ENCODE peak calls at places on chromosomes 12 and 14, in eight cellular contexts. F, Q, N, G, J, S, P and H are unnamed samples.

GRCh38 chr12:55965941-55966407 is at the start of gene PMEL:
- DNase-seq in F (no peak), Q (no peak), N (peak; percentile 36), G (no peak), J (no peak), S (no peak), P (no peak), H (no peak)

GRCh38 chr14:102590667-102591099 is 1.8 kb upstream of the RCOR1 start:
- DNase-seq in F (peak; percentile 52), Q (no peak), N (peak; percentile 36), G (peak; percentile 70), J (peak; percentile 29), S (peak; percentile 14), P (peak; percentile 86), H (peak; percentile 52)

GRCh38 chr12:98803468-98804209 is 158.5 kb downstream of the APAF1 start:
- DNase-seq in F (no peak), Q (no peak), N (no peak), G (no peak), J (no peak), S (no peak), P (no peak), H (no peak)

GRCh38 chr12:46553266-46553665 is 180.7 kb upstream of the SLC38A2 start:
- DNase-seq in F (no peak), Q (no peak), N (no peak), G (peak; percentile 50), J (no peak), S (no peak), P (no peak), H (no peak)

GRCh38 chr14:36513012-36513420 is 7.0 kb downstream of the NKX2-1 start:
- DNase-seq in F (no peak), Q (no peak), N (no peak), G (no peak), J (no peak), S (no peak), P (no peak), H (no peak)

GRCh38 chr12:111074559-111074958 is 154.2 kb upstream of the MYL2 start:
- DNase-seq in F (no peak), Q (no peak), N (no peak), G (no peak), J (no peak), S (no peak), P (peak; percentile 59), H (peak; percentile 69)

GRCh38 chr12:52223411-52224039 is 9.5 kb upstream of the KRT7 start:
- DNase-seq in F (no peak), Q (no peak), N (no peak), G (no peak), J (no peak), S (no peak), P (peak; percentile 4), H (no peak)

GRCh38 chr14:68879321-68879781 is 86.5 kb upstream of the ZFP36L1 start:
- DNase-seq in F (no peak), Q (no peak), N (no peak), G (no peak), J (no peak), S (no peak), P (no peak), H (no peak)

GRCh38 chr14:22276913-22277816 is 311.9 kb downstream of the DAD1 start:
- DNase-seq in F (no peak), Q (peak; percentile 10), N (no peak), G (peak; percentile 26), J (peak; percentile 17), S (no peak), P (no peak), H (no peak)

GRCh38 chr12:127389923-127390322 is 877.0 kb upstream of the TMEM132C start:
- DNase-seq in F (no peak), Q (no peak), N (no peak), G (peak; percentile 31), J (no peak), S (no peak), P (no peak), H (no peak)
- TF ChIP-seq CTCF in F (no peak), Q (no peak), N (no peak), G (no peak), J (no peak), S (no peak), P (no peak), H (no peak)

GRCh38 chr12:6235499-6235898 is 35.3 kb downstream of the CD9 start:
- DNase-seq in F (no peak), Q (no peak), N (peak; percentile 89), G (no peak), J (no peak), S (no peak), P (peak; percentile 79), H (peak; percentile 53)

GRCh38 chr12:6234906-6235305 is 34.7 kb downstream of the CD9 start:
- DNase-seq in F (no peak), Q (no peak), N (peak; percentile 49), G (no peak), J (no peak), S (no peak), P (no peak), H (no peak)

GRCh38 chr12:6234214-6234613 is 34.0 kb downstream of the CD9 start:
- DNase-seq in F (no peak), Q (no peak), N (no peak), G (peak; percentile 44), J (no peak), S (no peak), P (no peak), H (no peak)

GRCh38 chr12:6231359-6232268 is 31.4 kb downstream of the CD9 start:
- DNase-seq in F (no peak), Q (no peak), N (peak; percentile 75), G (no peak), J (no peak), S (no peak), P (no peak), H (no peak)

GRCh38 chr12:6233121-6233971 is 33.1 kb downstream of the CD9 start:
- DNase-seq in F (no peak), Q (no peak), N (peak; percentile 82), G (peak; percentile 26), J (no peak), S (no peak), P (no peak), H (peak; percentile 83)
- H3K4me3 ChIP-seq in F (no peak overlapping the region), Q (no peak overlapping the region), N (no peak overlapping the region), G (no peak overlapping the region), J (no peak overlapping the region), S (no peak overlapping the region), P (no peak overlapping the region), H (no peak overlapping the region)

DNA sequence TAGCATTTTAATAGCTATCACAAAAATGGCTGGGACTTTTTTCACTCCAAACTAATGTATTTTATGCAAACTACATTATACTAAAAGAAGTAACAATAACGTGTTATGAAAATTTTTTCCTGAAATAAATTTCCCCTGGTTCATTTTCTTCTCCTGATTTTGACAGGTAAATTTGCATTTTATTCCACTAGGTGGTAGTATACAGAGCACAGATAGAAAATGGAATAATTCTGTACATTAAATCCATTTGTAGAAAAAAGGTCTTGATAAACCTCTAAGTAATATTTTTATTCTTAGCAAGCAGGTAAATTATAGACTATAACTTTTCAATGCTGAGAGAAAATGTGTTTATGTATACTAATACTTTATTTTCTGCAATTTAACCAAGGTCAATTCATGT is 96.5 kb downstream of the BCAT1 start:
- DNase-seq in F (no peak), Q (no peak), N (no peak), G (peak; percentile 21), J (no peak), S (no peak), P (no peak), H (no peak)
- TF ChIP-seq CTCF in F (peak; percentile 17), Q (peak; percentile 10), N (no peak), G (peak; percentile 33), J (peak; percentile 4), S (no peak), P (no peak), H (peak; percentile 46)

GRCh38 chr12:127943481-127944210 is 323.3 kb upstream of the TMEM132C start:
- DNase-seq in F (no peak), Q (no peak), N (peak; percentile 71), G (no peak), J (no peak), S (no peak), P (no peak), H (no peak)
- H3K4me3 ChIP-seq in F (no peak overlapping the region), Q (no peak overlapping the region), N (no peak overlapping the region), G (no peak overlapping the region), J (no peak overlapping the region), S (no peak overlapping the region), P (no peak overlapping the region), H (no peak overlapping the region)

GRCh38 chr14:23415821-23416480 is 7.9 kb upstream of the MYH6 start:
- DNase-seq in F (no peak), Q (no peak), N (no peak), G (no peak), J (no peak), S (no peak), P (no peak), H (no peak)
- TF ChIP-seq CTCF in F (no peak), Q (no peak), N (no peak), G (no peak), J (no peak), S (no peak), P (no peak), H (no peak)

GRCh38 chr14:35343709-35344474 is 51.7 kb downstream of the PSMA6 start:
- DNase-seq in F (no peak), Q (no peak), N (peak; percentile 49), G (no peak), J (no peak), S (no peak), P (no peak), H (no peak)

GRCh38 chr14:35341454-35342159 is 49.4 kb downstream of the PSMA6 start:
- DNase-seq in F (peak; percentile 89), Q (no peak), N (peak; percentile 98), G (peak; percentile 99), J (no peak), S (peak; percentile 40), P (peak; percentile 94), H (peak; percentile 100)

GRCh38 chr14:35339761-35340406 is 47.7 kb downstream of the PSMA6 start:
- DNase-seq in F (no peak), Q (no peak), N (no peak), G (no peak), J (peak; percentile 48), S (no peak), P (peak; percentile 88), H (peak; percentile 49)

GRCh38 chr14:35340616-35341453 is 48.7 kb downstream of the PSMA6 start:
- DNase-seq in F (no peak), Q (no peak), N (peak; percentile 63), G (no peak), J (no peak), S (no peak), P (no peak), H (no peak)

DNA sequence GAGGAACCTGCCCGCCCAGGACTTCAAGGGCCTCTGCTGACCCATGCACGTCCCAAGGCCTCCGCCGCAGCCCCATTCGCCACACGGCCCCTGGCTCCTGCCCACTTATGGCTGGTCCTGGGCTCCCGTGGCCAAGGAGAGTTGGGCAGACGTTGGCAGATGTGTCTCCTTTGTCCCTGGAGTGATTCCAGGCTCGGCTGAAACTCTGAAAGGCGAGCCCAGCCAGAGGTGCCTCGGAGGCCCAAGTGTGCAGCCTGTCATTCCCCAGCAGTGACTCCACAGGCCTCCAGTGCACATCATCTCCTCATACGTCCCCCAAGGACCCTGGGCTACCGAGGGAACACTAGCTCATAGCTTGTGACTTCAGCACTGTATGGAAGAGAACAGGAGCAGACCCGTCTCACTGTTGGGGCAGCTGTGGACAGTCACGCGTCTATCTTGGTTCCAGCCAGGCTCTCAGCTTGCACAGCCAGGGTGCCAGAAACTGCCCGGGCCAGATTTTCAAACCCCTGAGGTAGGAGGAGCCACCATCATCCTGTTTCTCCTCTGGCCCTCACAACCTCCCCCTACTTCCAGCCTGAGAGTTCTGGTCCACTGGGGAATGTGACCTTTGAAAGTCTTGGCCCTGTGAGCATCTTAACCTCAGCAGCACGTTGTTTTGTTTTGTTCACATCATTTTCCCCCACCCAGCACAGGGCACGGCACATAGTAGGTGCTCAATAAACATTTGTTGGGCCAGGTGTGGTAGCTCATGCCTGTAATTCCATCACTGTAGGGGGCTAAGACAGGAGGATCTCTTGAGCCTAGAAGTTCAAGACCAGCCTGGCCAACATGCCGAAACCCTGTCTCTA is 50.2 kb downstream of the PSMA6 start:
- DNase-seq in F (no peak), Q (no peak), N (peak; percentile 51), G (peak; percentile 59), J (no peak), S (no peak), P (no peak), H (peak; percentile 56)
- H3K4me3 ChIP-seq in F (no peak overlapping the region), Q (no peak overlapping the region), N (no peak overlapping the region), G (no peak overlapping the region), J (no peak overlapping the region), S (no peak overlapping the region), P (no peak overlapping the region), H (no peak overlapping the region)